ENCODE peak calls at places on chromosome 10, in nine cellular contexts. One of them, this sample, is unnamed. For H3K36me3, the result is how much of the 10 kb centered on the place peaks cover.

GRCh38 chr10:99551158-99551557 is 18.4 kb downstream of the NKX2-3 start:
- DNase-seq in esophagus muscularis mucosa: no peak
- DNase-seq in HepG2: no peak
- DNase-seq in GM12878: no peak
- DNase-seq in ovary: no peak
- DNase-seq in sigmoid colon: peak
- DNase-seq in H1: no peak
- DNase-seq in transverse colon: peak
- DNase-seq in suprapubic skin: no peak
- DNase-seq in this sample: no peak

GRCh38 chr10:60767424-60767823 is 10.9 kb upstream of the CDK1 start:
- DNase-seq in esophagus muscularis mucosa: no peak
- DNase-seq in HepG2: no peak
- DNase-seq in GM12878: no peak
- DNase-seq in ovary: no peak
- DNase-seq in sigmoid colon: no peak
- DNase-seq in H1: no peak
- DNase-seq in transverse colon: no peak
- DNase-seq in suprapubic skin: no peak
- DNase-seq in this sample: no peak

GRCh38 chr10:19816420-19817250 is at the start of gene PLXDC2:
- DNase-seq in esophagus muscularis mucosa: peak
- DNase-seq in HepG2: no peak
- DNase-seq in GM12878: no peak
- DNase-seq in ovary: peak
- DNase-seq in sigmoid colon: peak
- DNase-seq in H1: no peak
- DNase-seq in transverse colon: peak
- DNase-seq in suprapubic skin: peak
- DNase-seq in this sample: peak

GRCh38 chr10:122140477-122140902 is 130.6 kb upstream of the BTBD16 start:
- DNase-seq in esophagus muscularis mucosa: no peak
- DNase-seq in HepG2: no peak
- DNase-seq in GM12878: no peak
- DNase-seq in ovary: no peak
- DNase-seq in sigmoid colon: peak
- DNase-seq in H1: no peak
- DNase-seq in transverse colon: no peak
- DNase-seq in suprapubic skin: no peak
- DNase-seq in this sample: no peak

GRCh38 chr10:59366310-59366709 is 4.0 kb upstream of the FAM13C start:
- DNase-seq in esophagus muscularis mucosa: no peak
- DNase-seq in HepG2: no peak
- DNase-seq in GM12878: no peak
- DNase-seq in ovary: no peak
- DNase-seq in sigmoid colon: no peak
- DNase-seq in H1: no peak
- DNase-seq in transverse colon: no peak
- DNase-seq in suprapubic skin: no peak
- DNase-seq in this sample: no peak

GRCh38 chr10:130933008-130933390 is 378.5 kb downstream of the TCERG1L start:
- DNase-seq in esophagus muscularis mucosa: no peak
- DNase-seq in HepG2: no peak
- DNase-seq in GM12878: no peak
- DNase-seq in ovary: no peak
- DNase-seq in sigmoid colon: no peak
- DNase-seq in H1: no peak
- DNase-seq in transverse colon: no peak
- DNase-seq in suprapubic skin: no peak
- DNase-seq in this sample: no peak

GRCh38 chr10:101237080-101237817 is 8.0 kb upstream of the LBX1 start:
- DNase-seq in esophagus muscularis mucosa: no peak
- DNase-seq in HepG2: no peak
- DNase-seq in GM12878: no peak
- DNase-seq in ovary: no peak
- DNase-seq in sigmoid colon: no peak
- DNase-seq in H1: no peak
- DNase-seq in transverse colon: no peak
- DNase-seq in suprapubic skin: no peak
- DNase-seq in this sample: no peak

GRCh38 chr10:76839276-76839675 is 798.3 kb downstream of the KCNMA1 start:
- DNase-seq in esophagus muscularis mucosa: no peak
- DNase-seq in HepG2: no peak
- DNase-seq in GM12878: no peak
- DNase-seq in ovary: peak
- DNase-seq in sigmoid colon: no peak
- DNase-seq in H1: no peak
- DNase-seq in transverse colon: peak
- DNase-seq in suprapubic skin: no peak
- DNase-seq in this sample: no peak

GRCh38 chr10:110885932-110886674 is 14.4 kb downstream of the PDCD4 start:
- DNase-seq in esophagus muscularis mucosa: no peak
- DNase-seq in HepG2: peak
- DNase-seq in GM12878: no peak
- DNase-seq in ovary: no peak
- DNase-seq in sigmoid colon: no peak
- DNase-seq in H1: no peak
- DNase-seq in transverse colon: no peak
- DNase-seq in suprapubic skin: no peak
- DNase-seq in this sample: no peak

GRCh38 chr10:79206300-79207095 is 137.7 kb downstream of the ZMIZ1 start:
- DNase-seq in esophagus muscularis mucosa: no peak
- DNase-seq in HepG2: no peak
- DNase-seq in GM12878: no peak
- DNase-seq in ovary: peak
- DNase-seq in sigmoid colon: no peak
- DNase-seq in H1: no peak
- DNase-seq in transverse colon: no peak
- DNase-seq in suprapubic skin: no peak
- DNase-seq in this sample: no peak

GRCh38 chr10:4255751-4256150 is 470.7 kb upstream of the KLF6 start:
- DNase-seq in esophagus muscularis mucosa: no peak
- DNase-seq in HepG2: no peak
- DNase-seq in GM12878: no peak
- DNase-seq in ovary: no peak
- DNase-seq in sigmoid colon: no peak
- DNase-seq in H1: no peak
- DNase-seq in transverse colon: no peak
- DNase-seq in suprapubic skin: no peak
- DNase-seq in this sample: no peak

GRCh38 chr10:24723386-24723787 is 300 bp downstream of the ARHGAP21 start:
- DNase-seq in esophagus muscularis mucosa: no peak
- DNase-seq in HepG2: no peak
- DNase-seq in GM12878: no peak
- DNase-seq in ovary: peak
- DNase-seq in sigmoid colon: peak
- DNase-seq in H1: no peak
- DNase-seq in transverse colon: peak
- DNase-seq in suprapubic skin: no peak
- DNase-seq in this sample: no peak

GRCh38 chr10:116082211-116082610 is 190.8 kb downstream of the GFRA1 start:
- DNase-seq in esophagus muscularis mucosa: no peak
- DNase-seq in HepG2: no peak
- DNase-seq in GM12878: no peak
- DNase-seq in ovary: no peak
- DNase-seq in sigmoid colon: no peak
- DNase-seq in H1: no peak
- DNase-seq in transverse colon: no peak
- DNase-seq in suprapubic skin: no peak
- DNase-seq in this sample: no peak

GRCh38 chr10:114343623-114344306 is 60.5 kb downstream of the AFAP1L2 start:
- DNase-seq in esophagus muscularis mucosa: no peak
- DNase-seq in HepG2: no peak
- DNase-seq in GM12878: no peak
- DNase-seq in ovary: no peak
- DNase-seq in sigmoid colon: no peak
- DNase-seq in H1: no peak
- DNase-seq in transverse colon: no peak
- DNase-seq in suprapubic skin: no peak
- DNase-seq in this sample: no peak

GRCh38 chr10:17200885-17201164 is 647 bp downstream of the TRDMT1 start:
- DNase-seq in esophagus muscularis mucosa: no peak
- DNase-seq in HepG2: no peak
- DNase-seq in GM12878: no peak
- DNase-seq in ovary: peak
- DNase-seq in sigmoid colon: peak
- DNase-seq in H1: no peak
- DNase-seq in transverse colon: peak
- DNase-seq in suprapubic skin: no peak
- DNase-seq in this sample: peak

GRCh38 chr10:108861181-108861754 is 1062.0 kb downstream of the XPNPEP1 start:
- DNase-seq in esophagus muscularis mucosa: no peak
- DNase-seq in HepG2: no peak
- DNase-seq in GM12878: no peak
- DNase-seq in ovary: no peak
- DNase-seq in sigmoid colon: no peak
- DNase-seq in H1: no peak
- DNase-seq in transverse colon: no peak
- DNase-seq in suprapubic skin: no peak
- DNase-seq in this sample: no peak

DNA sequence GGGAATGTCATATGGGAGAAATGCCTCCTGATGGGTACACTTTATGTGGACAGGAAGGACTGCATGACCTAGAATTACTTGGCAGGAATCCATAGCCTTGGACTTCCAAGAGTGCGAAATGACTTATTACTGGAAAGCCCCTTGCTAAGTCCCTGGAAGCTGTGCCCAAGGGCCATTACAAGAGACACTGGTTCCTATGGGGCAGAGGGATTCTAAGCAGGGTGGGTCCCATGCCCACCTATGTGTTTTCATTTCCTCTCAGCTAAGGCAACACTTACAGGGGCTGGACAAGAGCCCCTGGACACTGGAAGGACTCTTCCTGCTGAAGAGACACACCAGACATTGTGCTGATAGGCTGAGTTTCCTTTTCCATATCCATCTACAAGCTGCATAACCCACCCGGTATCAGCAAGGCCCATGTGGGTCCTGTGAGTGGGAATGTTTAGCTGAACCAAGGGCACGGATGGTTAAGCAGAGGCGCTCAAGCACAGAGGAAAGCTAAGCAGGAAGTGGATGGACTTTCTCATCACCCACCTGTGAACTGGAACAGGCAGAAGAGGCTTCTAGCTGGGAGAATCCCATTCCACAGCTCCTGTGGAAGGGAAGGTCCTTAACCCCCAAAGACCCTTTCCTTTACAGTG is 56.2 kb downstream of the XPNPEP1 start:
- DNase-seq in esophagus muscularis mucosa: no peak
- DNase-seq in HepG2: no peak
- DNase-seq in GM12878: no peak
- DNase-seq in ovary: no peak
- DNase-seq in sigmoid colon: no peak
- DNase-seq in H1: no peak
- DNase-seq in transverse colon: no peak
- DNase-seq in suprapubic skin: no peak
- DNase-seq in this sample: no peak
- TF ChIP-seq EP300 in esophagus muscularis mucosa: no peak
- TF ChIP-seq EP300 in HepG2: no peak
- TF ChIP-seq EP300 in GM12878: no peak
- TF ChIP-seq EP300 in ovary: no peak
- TF ChIP-seq EP300 in sigmoid colon: no peak
- TF ChIP-seq EP300 in H1: no peak
- TF ChIP-seq EP300 in transverse colon: no peak
- TF ChIP-seq EP300 in suprapubic skin: no peak
- TF ChIP-seq EP300 in this sample: no peak

GRCh38 chr10:89251417-89252224 is at the start of gene LIPA:
- DNase-seq in esophagus muscularis mucosa: peak
- DNase-seq in HepG2: peak
- DNase-seq in GM12878: peak
- DNase-seq in ovary: peak
- DNase-seq in sigmoid colon: peak
- DNase-seq in H1: peak
- DNase-seq in transverse colon: peak
- DNase-seq in suprapubic skin: peak
- DNase-seq in this sample: peak
- TF ChIP-seq POLR2A in esophagus muscularis mucosa: no peak
- TF ChIP-seq POLR2A in HepG2: peak
- TF ChIP-seq POLR2A in GM12878: peak
- TF ChIP-seq POLR2A in ovary: no peak
- TF ChIP-seq POLR2A in sigmoid colon: no peak
- TF ChIP-seq POLR2A in H1: no peak
- TF ChIP-seq POLR2A in transverse colon: peak
- TF ChIP-seq POLR2A in suprapubic skin: peak
- TF ChIP-seq POLR2A in this sample: peak

GRCh38 chr10:45460235-45460878 is 86.3 kb downstream of the ALOX5 start:
- DNase-seq in esophagus muscularis mucosa: no peak
- DNase-seq in HepG2: no peak
- DNase-seq in GM12878: no peak
- DNase-seq in ovary: no peak
- DNase-seq in sigmoid colon: no peak
- DNase-seq in H1: no peak
- DNase-seq in transverse colon: peak
- DNase-seq in suprapubic skin: no peak
- DNase-seq in this sample: no peak
- H3K36me3 ChIP-seq in esophagus muscularis mucosa: half or more
- H3K36me3 ChIP-seq in HepG2: under half
- H3K36me3 ChIP-seq in GM12878: under half
- H3K36me3 ChIP-seq in ovary: under half
- H3K36me3 ChIP-seq in sigmoid colon: half or more
- H3K36me3 ChIP-seq in H1: under half
- H3K36me3 ChIP-seq in transverse colon: under half
- H3K36me3 ChIP-seq in suprapubic skin: half or more
- H3K36me3 ChIP-seq in this sample: under half

DNA sequence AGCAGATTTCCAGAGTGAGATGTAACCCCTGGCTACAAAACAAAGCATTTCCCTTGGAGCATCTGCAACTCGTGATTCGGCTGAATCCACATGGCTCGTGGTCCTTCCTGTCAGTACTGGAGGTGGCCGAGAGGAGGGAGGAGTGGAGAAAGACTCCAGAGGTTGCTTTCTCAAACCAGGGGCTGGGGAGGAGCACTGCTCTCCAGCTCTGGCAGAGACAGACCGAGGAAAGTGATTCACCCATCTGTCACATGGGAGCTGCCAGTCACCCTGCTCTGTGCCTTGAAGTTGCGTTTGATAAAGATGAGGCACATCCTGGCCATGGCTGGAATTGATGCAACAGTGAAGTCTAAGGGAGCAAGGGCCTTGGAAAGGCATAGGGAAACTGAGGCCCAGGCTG is 72.8 kb downstream of the COL13A1 start:
- DNase-seq in esophagus muscularis mucosa: no peak
- DNase-seq in HepG2: no peak
- DNase-seq in GM12878: no peak
- DNase-seq in ovary: no peak
- DNase-seq in sigmoid colon: no peak
- DNase-seq in H1: no peak
- DNase-seq in transverse colon: no peak
- DNase-seq in suprapubic skin: no peak
- DNase-seq in this sample: no peak
- TF ChIP-seq EP300 in esophagus muscularis mucosa: no peak
- TF ChIP-seq EP300 in HepG2: no peak
- TF ChIP-seq EP300 in GM12878: no peak
- TF ChIP-seq EP300 in ovary: no peak
- TF ChIP-seq EP300 in sigmoid colon: no peak
- TF ChIP-seq EP300 in H1: no peak
- TF ChIP-seq EP300 in transverse colon: no peak
- TF ChIP-seq EP300 in suprapubic skin: no peak
- TF ChIP-seq EP300 in this sample: no peak